ENCODE peak calls at places on chromosomes 5 and 9, in nine cellular contexts. I is gastrocnemius medialis; T is CD8-positive, alpha-beta memory T cell; Z is right lobe of liver; H is mesenchymal stem cell; L is colonic mucosa; X is mammary epithelial cell; A is SJCRH30; C is left lung. G is an unnamed sample.
A peak's percentile ranks its signal among the peaks of the same experiment; 100 is the strongest.

GRCh38 chr5:141192110-141192725 is at the start of gene PCDHB10:
- DNase-seq in I (no peak), T (no peak), Z (no peak), H (peak; percentile 44), L (peak; percentile 26), X (peak; percentile 40), A (peak; percentile 90), C (no peak), G (no peak)

GRCh38 chr5:147098233-147098790 is 136.5 kb upstream of the STK32A start:
- DNase-seq in I (no peak), T (no peak), Z (peak; percentile 56), H (peak; percentile 74), L (peak; percentile 31), X (peak; percentile 22), A (peak; percentile 85), C (no peak), G (no peak)

GRCh38 chr5:84088996-84089395 is 295.7 kb downstream of the EDIL3 start:
- DNase-seq in I (no peak), T (no peak), Z (no peak), H (peak; percentile 19), L (peak; percentile 29), X (no peak), A (peak; percentile 75), C (no peak), G (no peak)

GRCh38 chr9:137276757-137277328 is 683 bp upstream of the TOR4A start:
- DNase-seq in I (peak; percentile 49), T (no peak), Z (peak; percentile 75), H (peak; percentile 81), L (peak; percentile 84), X (no peak), A (peak; percentile 90), C (peak; percentile 87), G (peak; percentile 86)

GRCh38 chr9:136328011-136328621 is 777 bp downstream of the GPSM1 start:
- DNase-seq in I (no peak), T (no peak), Z (no peak), H (no peak), L (no peak), X (peak; percentile 47), A (no peak), C (no peak), G (no peak)

GRCh38 chr9:137828527-137829259 is 48.9 kb upstream of the CACNA1B start:
- DNase-seq in I (no peak), T (no peak), Z (no peak), H (peak; percentile 29), L (no peak), X (no peak), A (peak; percentile 75), C (no peak), G (no peak)

GRCh38 chr5:36523931-36524330 is 82.5 kb upstream of the SLC1A3 start:
- DNase-seq in I (no peak), T (no peak), Z (no peak), H (no peak), L (no peak), X (no peak), A (no peak), C (no peak), G (no peak)

GRCh38 chr9:15299374-15299939 is 7.6 kb downstream of the TTC39B start:
- DNase-seq in I (no peak), T (peak; percentile 70), Z (no peak), H (no peak), L (no peak), X (no peak), A (no peak), C (no peak), G (no peak)

GRCh38 chr9:5843450-5844249 is 10.7 kb upstream of the ERMP1 start:
- DNase-seq in I (no peak), T (no peak), Z (no peak), H (peak; percentile 82), L (no peak), X (no peak), A (peak; percentile 87), C (no peak), G (no peak)

GRCh38 chr9:112382066-112382465 is 2.2 kb downstream of the HSDL2 start:
- DNase-seq in I (no peak), T (no peak), Z (no peak), H (no peak), L (no peak), X (no peak), A (no peak), C (no peak), G (no peak)

GRCh38 chr9:112384690-112385089 is 4.8 kb downstream of the HSDL2 start:
- DNase-seq in I (no peak), T (no peak), Z (no peak), H (no peak), L (no peak), X (no peak), A (no peak), C (no peak), G (no peak)

GRCh38 chr9:112384219-112384618 is 4.3 kb downstream of the HSDL2 start:
- DNase-seq in I (no peak), T (no peak), Z (no peak), H (no peak), L (no peak), X (no peak), A (no peak), C (no peak), G (no peak)

GRCh38 chr9:112380771-112381181 is 868 bp downstream of the HSDL2 start:
- DNase-seq in I (peak; percentile 53), T (peak; percentile 7), Z (no peak), H (peak; percentile 50), L (no peak), X (peak; percentile 22), A (peak; percentile 33), C (no peak), G (no peak)

DNA sequence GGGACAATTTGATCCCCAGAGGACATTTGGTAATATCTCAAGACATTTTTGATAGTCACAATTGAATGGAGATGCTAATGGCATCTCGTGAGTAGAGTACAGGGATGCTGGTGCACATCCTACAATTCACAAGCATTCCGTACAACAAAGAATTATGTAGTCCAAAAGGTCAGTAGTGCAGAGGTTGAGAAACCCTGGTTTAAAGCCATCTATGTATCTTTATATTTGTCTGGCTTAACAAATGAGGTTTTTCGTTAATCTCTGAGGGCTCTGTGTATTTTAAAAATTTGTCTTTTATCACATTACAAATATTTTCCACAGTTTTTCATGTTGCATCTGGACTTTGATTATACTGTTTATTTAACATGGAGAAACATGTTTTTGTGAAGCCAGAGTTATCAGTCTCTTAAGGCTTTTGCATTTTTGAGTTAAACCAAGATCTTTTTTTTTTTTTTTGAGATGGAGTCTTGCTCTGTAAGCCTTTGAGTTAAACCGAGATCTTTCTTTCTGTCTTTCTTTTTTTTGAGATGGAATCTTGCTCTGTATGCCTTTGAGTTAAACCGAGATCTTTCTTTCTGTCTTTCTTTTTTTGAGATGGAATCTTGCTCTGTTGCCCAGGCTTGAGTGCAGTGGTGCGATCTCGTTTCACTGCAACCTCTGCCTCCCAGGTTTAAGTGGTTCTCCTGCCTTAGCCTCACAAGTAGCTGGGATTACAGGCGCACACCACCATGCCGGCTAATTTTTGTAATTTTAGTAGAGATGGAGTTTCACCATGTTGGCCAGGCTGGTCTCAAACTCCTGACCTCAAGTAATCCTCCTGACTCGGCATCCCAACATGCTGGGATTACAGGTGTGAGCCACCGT is 2.8 kb downstream of the HSDL2 start:
- DNase-seq in I (no peak), T (no peak), Z (no peak), H (no peak), L (no peak), X (no peak), A (no peak), C (no peak), G (no peak)
- H3K4me1 ChIP-seq in I (peaks cover 37% of the 10 kb centered on the region), T (peaks cover 16% of the 10 kb centered on the region), Z (peaks cover 47% of the 10 kb centered on the region), H (peaks cover 7% of the 10 kb centered on the region), L (no peaks in the 10 kb centered on the region), X (peaks cover 5% of the 10 kb centered on the region), A (peaks cover 9% of the 10 kb centered on the region), C (peaks cover 52% of the 10 kb centered on the region), G (peaks cover 13% of the 10 kb centered on the region)

DNA sequence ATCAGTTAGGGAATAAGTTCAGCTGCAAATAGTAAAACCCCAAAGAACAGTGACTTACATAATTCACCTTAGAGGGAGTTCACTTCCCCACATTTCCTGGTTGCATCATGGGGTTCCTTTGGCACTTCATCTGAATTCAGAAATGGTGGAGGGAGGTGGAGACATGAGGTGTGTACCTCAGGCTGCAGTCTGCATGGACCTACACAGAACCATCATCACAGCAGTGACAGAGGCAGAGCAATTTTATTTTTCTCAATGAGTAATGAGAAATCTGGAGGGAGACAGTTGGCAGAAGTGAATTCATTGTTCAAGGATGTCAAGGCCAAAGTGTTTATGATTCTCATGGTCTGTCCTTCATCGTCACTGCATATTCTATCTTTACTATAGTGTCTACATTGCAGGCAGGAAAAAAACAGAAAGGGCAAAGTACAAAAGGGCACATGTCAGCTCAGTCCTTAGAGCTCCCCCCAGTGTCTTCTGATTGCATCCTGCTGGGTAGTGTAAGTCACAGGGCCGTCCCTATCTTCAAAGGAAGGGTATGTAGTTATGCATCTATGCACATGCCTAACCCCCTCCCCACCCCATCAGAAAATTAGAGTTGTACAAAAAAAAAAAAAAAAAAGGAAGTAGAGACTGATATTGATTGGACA is 132.8 kb upstream of the APC start:
- DNase-seq in I (no peak), T (no peak), Z (no peak), H (no peak), L (peak; percentile 22), X (no peak), A (peak; percentile 14), C (no peak), G (no peak)
- H3K4me1 ChIP-seq in I (no peaks in the 10 kb centered on the region), T (no peaks in the 10 kb centered on the region), Z (no peaks in the 10 kb centered on the region), H (no peaks in the 10 kb centered on the region), L (no peaks in the 10 kb centered on the region), X (no peaks in the 10 kb centered on the region), A (no peaks in the 10 kb centered on the region), C (no peaks in the 10 kb centered on the region), G (no peaks in the 10 kb centered on the region)

GRCh38 chr5:173317091-173317685 is 11.0 kb downstream of the STC2 start:
- DNase-seq in I (no peak), T (no peak), Z (no peak), H (no peak), L (no peak), X (no peak), A (no peak), C (no peak), G (no peak)
- H3K4me1 ChIP-seq in I (peaks cover 7% of the 10 kb centered on the region), T (no peaks in the 10 kb centered on the region), Z (peaks cover 16% of the 10 kb centered on the region), H (peaks cover 33% of the 10 kb centered on the region), L (no peaks in the 10 kb centered on the region), X (no peaks in the 10 kb centered on the region), A (peaks cover 29% of the 10 kb centered on the region), C (no peaks in the 10 kb centered on the region), G (peaks cover 11% of the 10 kb centered on the region)

GRCh38 chr9:37202091-37202490 is 81.7 kb downstream of the ZCCHC7 start:
- DNase-seq in I (no peak), T (no peak), Z (no peak), H (no peak), L (no peak), X (no peak), A (no peak), C (no peak), G (no peak)

GRCh38 chr9:37200572-37201005 is 80.2 kb downstream of the ZCCHC7 start:
- DNase-seq in I (no peak), T (no peak), Z (no peak), H (peak; percentile 61), L (no peak), X (peak; percentile 74), A (peak; percentile 60), C (no peak), G (no peak)

GRCh38 chr9:37198034-37198718 is 77.8 kb downstream of the ZCCHC7 start:
- DNase-seq in I (no peak), T (no peak), Z (no peak), H (no peak), L (no peak), X (no peak), A (no peak), C (no peak), G (no peak)

GRCh38 chr9:37198831-37199230 is 78.5 kb downstream of the ZCCHC7 start:
- DNase-seq in I (no peak), T (no peak), Z (no peak), H (no peak), L (no peak), X (no peak), A (no peak), C (no peak), G (no peak)

GRCh38 chr9:37201581-37201980 is 81.2 kb downstream of the ZCCHC7 start:
- DNase-seq in I (no peak), T (no peak), Z (no peak), H (no peak), L (no peak), X (no peak), A (peak; percentile 77), C (no peak), G (no peak)
- H3K4me1 ChIP-seq in I (peaks cover 12% of the 10 kb centered on the region), T (peaks cover 16% of the 10 kb centered on the region), Z (no peaks in the 10 kb centered on the region), H (no peaks in the 10 kb centered on the region), L (no peaks in the 10 kb centered on the region), X (peaks cover 26% of the 10 kb centered on the region), A (peaks cover 48% of the 10 kb centered on the region), C (peaks cover 25% of the 10 kb centered on the region), G (peaks cover 3% of the 10 kb centered on the region)

G was measured in tibial artery.